ENCODE peak calls at places on chromosome 11, in nine cellular contexts. M is myocyte; Q is iPS DF 6.9; H is GM18507; N is EL; B is brain microvascular endothelial cell; G is CD8-positive, alpha-beta T cell; P is SJSA1; R is GM04503. D is an unnamed sample.
A peak's percentile ranks its signal among the peaks of the same experiment; 100 is the strongest.

GRCh38 chr11:33168605-33169240 is 7.4 kb upstream of the CSTF3 start:
- DNase-seq in B (peak; percentile 21), Q (no peak), P (peak; percentile 69), M (peak; percentile 23), G (no peak), N (peak; percentile 22), H (no peak), R (no peak), D (no peak)

GRCh38 chr11:72124046-72124445 is 11.5 kb upstream of the FOLR3 start:
- DNase-seq in G (no peak), B (no peak), Q (no peak), P (no peak), R (no peak), H (no peak), M (no peak), N (no peak), D (no peak)

GRCh38 chr11:369336-370018 is at the start of gene B4GALNT4:
- DNase-seq in P (no peak), R (no peak), Q (no peak), B (no peak), G (no peak), M (no peak), N (no peak), H (no peak), D (no peak)

GRCh38 chr11:94876645-94877445 is 96.5 kb downstream of the CWC15 start:
- DNase-seq in G (peak; percentile 37), Q (no peak), M (peak; percentile 91), N (peak; percentile 96), R (peak; percentile 89), H (peak; percentile 50), P (peak; percentile 75), B (peak; percentile 98), D (no peak)

GRCh38 chr11:70538641-70539359 is 140.5 kb downstream of the CTTN start:
- DNase-seq in M (no peak), B (no peak), P (no peak), G (no peak), Q (no peak), H (no peak), R (no peak), N (no peak), D (no peak)

GRCh38 chr11:65183201-65183891 is 1.6 kb downstream of the CAPN1 start:
- DNase-seq in B (no peak), H (no peak), G (no peak), R (no peak), N (no peak), Q (no peak), P (no peak), M (no peak), D (no peak)

GRCh38 chr11:74288161-74288560 is 23.3 kb downstream of the P4HA3 start:
- DNase-seq in M (peak; percentile 57), P (peak; percentile 13), B (peak; percentile 96), Q (no peak), G (no peak), N (peak; percentile 85), R (peak; percentile 87), H (no peak), D (no peak)

GRCh38 chr11:73259406-73260126 is 12.6 kb upstream of the P2RY6 start:
- DNase-seq in R (no peak), G (no peak), H (no peak), N (no peak), Q (no peak), M (no peak), B (no peak), P (no peak), D (no peak)

GRCh38 chr11:123719452-123719851 is 22.0 kb downstream of the ZNF202 start:
- DNase-seq in M (no peak), B (peak; percentile 57), R (no peak), H (no peak), G (no peak), Q (no peak), N (peak; percentile 37), P (no peak), D (no peak)

GRCh38 chr11:119717839-119718534 is 11.0 kb downstream of the NECTIN1 start:
- DNase-seq in B (no peak), N (no peak), P (no peak), M (no peak), Q (no peak), H (no peak), R (no peak), G (no peak), D (no peak)

GRCh38 chr11:114131366-114131963 is 72.0 kb downstream of the ZBTB16 start:
- DNase-seq in G (no peak), M (no peak), H (no peak), P (no peak), Q (no peak), N (no peak), B (no peak), R (no peak), D (peak; percentile 51)

GRCh38 chr11:94767701-94768601 is at the start of gene AMOTL1:
- DNase-seq in G (peak; percentile 13), B (peak; percentile 84), P (peak; percentile 72), N (peak; percentile 92), H (no peak), M (peak; percentile 92), R (no peak), Q (peak; percentile 45), D (peak; percentile 91)

GRCh38 chr11:26930518-26931247 is 63.2 kb upstream of the FIBIN start:
- DNase-seq in B (peak; percentile 36), M (no peak), Q (no peak), P (no peak), R (peak; percentile 55), G (no peak), H (no peak), N (peak; percentile 41), D (no peak)

GRCh38 chr11:134098566-134099184 is 29.8 kb downstream of the JAM3 start:
- DNase-seq in M (no peak), N (no peak), H (no peak), G (no peak), B (no peak), R (no peak), P (no peak), Q (no peak), D (no peak)

GRCh38 chr11:114594703-114595102 is 883 bp downstream of the NXPE4 start:
- DNase-seq in R (no peak), P (no peak), Q (no peak), N (no peak), H (no peak), M (no peak), B (no peak), G (no peak), D (no peak)

GRCh38 chr11:102446606-102447005 is 6.0 kb downstream of the TMEM123 start:
- DNase-seq in R (peak; percentile 62), M (peak; percentile 56), G (no peak), N (peak; percentile 92), B (peak; percentile 62), P (peak; percentile 85), H (no peak), Q (no peak), D (no peak)

GRCh38 chr11:13463779-13464290 is 813 bp upstream of the BTBD10 start:
- DNase-seq in H (no peak), Q (no peak), G (no peak), P (no peak), B (no peak), M (no peak), R (no peak), N (no peak), D (peak; percentile 35)

GRCh38 chr11:1338201-1339065 is 29.0 kb upstream of the TOLLIP start:
- DNase-seq in G (no peak), H (no peak), M (no peak), B (no peak), N (no peak), R (no peak), P (no peak), Q (no peak), D (no peak)

GRCh38 chr11:124898711-124899110 is 1.0 kb upstream of the ROBO4 start:
- DNase-seq in P (peak; percentile 72), Q (no peak), B (no peak), H (no peak), G (no peak), R (no peak), N (peak; percentile 85), M (peak; percentile 82), D (no peak)

GRCh38 chr11:21415566-21415965 is 746.2 kb downstream of the NELL1 start:
- DNase-seq in H (no peak), G (no peak), Q (no peak), N (no peak), P (no peak), M (no peak), R (no peak), B (no peak), D (no peak)

GRCh38 chr11:127994736-127995135 is 592.6 kb downstream of the ETS1 start:
- DNase-seq in Q (no peak), G (no peak), N (peak; percentile 74), P (peak; percentile 30), M (peak; percentile 40), H (no peak), B (peak; percentile 16), R (peak; percentile 35), D (no peak)

GRCh38 chr11:118074785-118075184 is 2.1 kb upstream of the TMPRSS4 start:
- DNase-seq in N (no peak), P (no peak), G (no peak), R (no peak), M (no peak), Q (no peak), B (no peak), H (no peak), D (no peak)

GRCh38 chr11:117986981-117987495 is 844 bp downstream of the IL10RA start:
- DNase-seq in H (peak; percentile 54), Q (no peak), G (peak; percentile 47), R (no peak), P (no peak), N (no peak), B (no peak), M (no peak), D (peak; percentile 98)

GRCh38 chr11:95066721-95067041 is at the start of gene SRSF8:
- DNase-seq in Q (no peak), G (no peak), M (no peak), N (no peak), R (no peak), B (no peak), H (no peak), P (no peak), D (peak; percentile 67)

GRCh38 chr11:133096981-133097380 is 435.3 kb downstream of the OPCML start:
- DNase-seq in Q (no peak), M (no peak), H (no peak), R (no peak), P (no peak), G (no peak), N (no peak), B (no peak), D (no peak)

GRCh38 chr11:62427630-62428233 is 8.9 kb downstream of the SCGB1A1 start:
- DNase-seq in B (peak; percentile 30), N (peak; percentile 63), H (no peak), Q (no peak), R (peak; percentile 58), G (no peak), P (peak; percentile 62), M (peak; percentile 41), D (no peak)

GRCh38 chr11:17828311-17828751 is 93.8 kb downstream of the KCNC1 start:
- DNase-seq in R (peak; percentile 70), G (no peak), B (no peak), H (no peak), N (no peak), M (no peak), Q (no peak), P (no peak), D (no peak)

D was measured in MM.1S.